ENCODE peak calls at places on chromosomes 16 and 17, in seven cellular contexts. S, L, Y, Q, H, W and C are unnamed samples.

GRCh38 chr17:3512512-3513171 is 36.8 kb downstream of the ASPA start:
- DNase-seq in L (no peak), Q (no peak), W (no peak), H (peak), S (peak), Y (peak), C (no peak)

GRCh38 chr17:36072431-36073121 is 8.5 kb downstream of the CCL18 start:
- DNase-seq in W (peak), H (peak), L (no peak), Q (peak), S (peak), Y (peak), C (peak)

GRCh38 chr16:20216818-20217217 is 110.5 kb downstream of the GP2 start:
- DNase-seq in Q (no peak), S (no peak), Y (no peak), L (no peak), H (no peak), W (no peak), C (no peak)

GRCh38 chr17:59838196-59838911 is 54.4 kb downstream of the TUBD1 start:
- DNase-seq in Q (no peak), S (no peak), W (no peak), Y (no peak), L (no peak), H (no peak), C (no peak)

GRCh38 chr17:6498798-6499540 is 54.7 kb downstream of the PIMREG start:
- DNase-seq in Q (no peak), Y (no peak), W (no peak), S (no peak), L (no peak), H (no peak), C (no peak)

GRCh38 chr16:81863630-81864352 is 84.7 kb downstream of the PLCG2 start:
- DNase-seq in Q (no peak), W (no peak), Y (no peak), H (no peak), L (no peak), S (no peak), C (peak)

GRCh38 chr17:42809250-42809649 is 10.6 kb downstream of the CNTD1 start:
- DNase-seq in W (no peak), Q (no peak), L (no peak), H (peak), S (no peak), Y (no peak), C (no peak)

GRCh38 chr16:35564148-35564547 is 2104.7 kb downstream of the TP53TG3F start:
- DNase-seq in H (no peak), W (no peak), L (no peak), Q (no peak), S (no peak), Y (no peak), C (no peak)

GRCh38 chr17:40582328-40582901 is 17.1 kb upstream of the CCR7 start:
- DNase-seq in Q (peak), W (no peak), L (no peak), S (peak), H (no peak), Y (no peak), C (peak)

GRCh38 chr16:86338403-86339115 is 171.8 kb upstream of the FOXF1 start:
- DNase-seq in W (no peak), S (no peak), H (no peak), L (no peak), Y (no peak), Q (no peak), C (no peak)

GRCh38 chr17:57294075-57294474 is 37.8 kb downstream of the MSI2 start:
- DNase-seq in Q (peak), Y (no peak), W (no peak), H (no peak), L (no peak), S (no peak), C (no peak)

GRCh38 chr16:13552960-13553257 is 367.0 kb upstream of the ERCC4 start:
- DNase-seq in L (no peak), H (no peak), Q (no peak), Y (no peak), S (no peak), W (no peak), C (no peak)

GRCh38 chr17:44197980-44198720 is 1.5 kb downstream of the ATXN7L3 start:
- DNase-seq in L (no peak), H (peak), S (no peak), Q (no peak), Y (no peak), W (no peak), C (peak)

GRCh38 chr17:31499771-31500554 is 108.5 kb downstream of the RAB11FIP4 start:
- DNase-seq in Y (peak), S (peak), H (peak), W (no peak), L (no peak), Q (no peak), C (no peak)

GRCh38 chr17:78652913-78653312 is 75.7 kb upstream of the DNAH17 start:
- DNase-seq in W (no peak), Y (no peak), H (no peak), L (no peak), Q (no peak), S (no peak), C (no peak)

GRCh38 chr16:22763655-22764054 is 50.3 kb upstream of the HS3ST2 start:
- DNase-seq in H (no peak), S (no peak), Q (no peak), W (no peak), Y (peak), L (no peak), C (no peak)

GRCh38 chr17:19327039-19327776 is 35.3 kb downstream of the B9D1 start:
- DNase-seq in W (no peak), H (no peak), Y (no peak), S (no peak), Q (no peak), L (no peak), C (no peak)

GRCh38 chr16:559411-560207 is 585 bp upstream of the PRR35 start:
- DNase-seq in Q (no peak), L (no peak), S (no peak), W (no peak), Y (no peak), H (no peak), C (no peak)

GRCh38 chr16:2663553-2664521 is 18.5 kb upstream of the KCTD5 start:
- DNase-seq in Y (no peak), W (no peak), H (no peak), L (no peak), Q (no peak), S (no peak), C (no peak)

GRCh38 chr16:10370096-10370726 is 15.7 kb upstream of the ATF7IP2 start:
- DNase-seq in Q (no peak), W (no peak), H (no peak), Y (no peak), S (no peak), L (no peak), C (no peak)

GRCh38 chr16:17828012-17828411 is 357.3 kb upstream of the XYLT1 start:
- DNase-seq in Y (no peak), Q (no peak), H (peak), L (no peak), W (no peak), S (no peak), C (no peak)

GRCh38 chr17:82153745-82154375 is 55.8 kb upstream of the FASN start:
- DNase-seq in L (peak), S (peak), Q (peak), H (peak), W (peak), Y (peak), C (peak)

GRCh38 chr17:66753126-66753920 is 81.6 kb upstream of the CACNG5 start:
- DNase-seq in W (no peak), Y (no peak), S (no peak), H (no peak), L (no peak), Q (no peak), C (no peak)

GRCh38 chr16:88428616-88429386 is 24.3 kb upstream of the ZFPM1 start:
- DNase-seq in Q (no peak), L (no peak), H (no peak), Y (no peak), S (no peak), W (no peak), C (no peak)

GRCh38 chr16:14658063-14658462 is 25.3 kb downstream of the BFAR start:
- DNase-seq in H (no peak), S (no peak), Y (no peak), L (no peak), W (no peak), Q (no peak), C (peak)